ENCODE peak calls at places on chromosome 7, in seven cellular contexts. E is GM12865, A is DND-41, W is nephron progenitor cell, V is neural crest cell, R is NCI-H446 treated with DMSO at 0.1 percent for 48 hours, K is GM10248. M is an unnamed sample.

GRCh38 chr7:42491106-42491505 is 254.1 kb upstream of the GLI3 start:
- DNase-seq in E (no peak), A (no peak), W (no peak), V (no peak), R (no peak), K (no peak), M (no peak)

GRCh38 chr7:149473251-149473650 is 12.4 kb upstream of the ZNF777 start:
- DNase-seq in E (no peak), A (no peak), W (no peak), V (no peak), R (no peak), K (no peak), M (no peak)

GRCh38 chr7:2022737-2023250 is 210.0 kb downstream of the MAD1L1 start:
- DNase-seq in E (no peak), A (no peak), W (no peak), V (no peak), R (no peak), K (no peak), M (no peak)

GRCh38 chr7:150923191-150923590 is 54.9 kb downstream of the KCNH2 start:
- DNase-seq in E (no peak), A (no peak), W (no peak), V (no peak), R (peak), K (no peak), M (no peak)

GRCh38 chr7:110119883-110120581 is 970.9 kb upstream of the LRRN3 start:
- DNase-seq in E (no peak), A (no peak), W (no peak), V (no peak), R (no peak), K (no peak), M (no peak)

GRCh38 chr7:155652156-155653124 is 8.0 kb downstream of the RBM33 start:
- DNase-seq in E (no peak), A (no peak), W (no peak), V (no peak), R (no peak), K (no peak), M (no peak)

GRCh38 chr7:26399309-26399610 is 107.6 kb downstream of the SNX10 start:
- DNase-seq in E (no peak), A (no peak), W (peak), V (peak), R (no peak), K (no peak), M (no peak)

GRCh38 chr7:156816943-156817572 is 75.9 kb downstream of the LMBR1 start:
- DNase-seq in E (peak), A (no peak), W (no peak), V (no peak), R (peak), K (peak), M (no peak)

GRCh38 chr7:135774284-135774683 is 25.7 kb upstream of the FAM180A start:
- DNase-seq in E (no peak), A (no peak), W (no peak), V (no peak), R (peak), K (no peak), M (no peak)

GRCh38 chr7:48078470-48078869 is 10.6 kb upstream of the UPP1 start:
- DNase-seq in E (no peak), A (no peak), W (no peak), V (no peak), R (peak), K (no peak), M (no peak)

GRCh38 chr7:43105521-43106120 is 6.8 kb upstream of the HECW1 start:
- DNase-seq in E (no peak), A (no peak), W (no peak), V (no peak), R (no peak), K (no peak), M (no peak)

GRCh38 chr7:50377356-50377755 is 72.8 kb downstream of the FIGNL1 start:
- DNase-seq in E (no peak), A (no peak), W (no peak), V (no peak), R (no peak), K (no peak), M (no peak)

GRCh38 chr7:57204411-57204811 is 72.2 kb upstream of the ZNF479 start:
- DNase-seq in E (no peak), A (no peak), W (no peak), V (no peak), R (no peak), K (no peak), M (no peak)

GRCh38 chr7:150997075-150997511 is 6.3 kb downstream of the NOS3 start:
- DNase-seq in E (no peak), A (no peak), W (no peak), V (no peak), R (no peak), K (no peak), M (no peak)

GRCh38 chr7:116630932-116631449 is 41.0 kb upstream of the MET start:
- DNase-seq in E (peak), A (no peak), W (peak), V (no peak), R (no peak), K (peak), M (peak)

GRCh38 chr7:32161708-32162107 is 91.5 kb upstream of the PDE1C start:
- DNase-seq in E (no peak), A (no peak), W (no peak), V (no peak), R (no peak), K (no peak), M (no peak)

GRCh38 chr7:129295015-129295423 is 70.2 kb downstream of the AHCYL2 start:
- DNase-seq in E (no peak), A (no peak), W (no peak), V (no peak), R (peak), K (no peak), M (no peak)

GRCh38 chr7:101564778-101565211 is 64.3 kb downstream of the MYL10 start:
- DNase-seq in E (no peak), A (no peak), W (peak), V (no peak), R (no peak), K (peak), M (no peak)